ENCODE peak calls at places on chromosomes 12 and 14, in five cellular contexts. One of them, this sample, is unnamed.

GRCh38 chr12:48814313-48815280 is 3.7 kb upstream of the CACNB3 start:
- DNase-seq in HepG2: peak; percentile 42
- DNase-seq in H1: no peak
- DNase-seq in IMR-90: peak; percentile 75
- DNase-seq in K562: peak; percentile 94
- DNase-seq in this sample: peak; percentile 82

GRCh38 chr12:48717252-48717695 is 767 bp upstream of the CCNT1 start:
- DNase-seq in IMR-90: peak; percentile 4
- DNase-seq in HepG2: no peak
- DNase-seq in H1: no peak
- DNase-seq in K562: no peak
- DNase-seq in this sample: peak; percentile 27

GRCh38 chr12:62697893-62698292 is 231.3 kb downstream of the MON2 start:
- DNase-seq in H1: no peak
- DNase-seq in HepG2: no peak
- DNase-seq in K562: no peak
- DNase-seq in IMR-90: no peak
- DNase-seq in this sample: no peak

GRCh38 chr12:121719926-121720414 is 7.4 kb downstream of the TMEM120B start:
- DNase-seq in IMR-90: peak; percentile 93
- DNase-seq in H1: no peak
- DNase-seq in HepG2: no peak
- DNase-seq in K562: no peak
- DNase-seq in this sample: no peak

GRCh38 chr14:72104011-72104613 is 171.9 kb downstream of the RGS6 start:
- DNase-seq in HepG2: no peak
- DNase-seq in K562: peak; percentile 38
- DNase-seq in IMR-90: no peak
- DNase-seq in H1: peak; percentile 21
- DNase-seq in this sample: peak; percentile 5

GRCh38 chr14:86346818-86347384 is 817.0 kb downstream of the FLRT2 start:
- DNase-seq in H1: no peak
- DNase-seq in IMR-90: no peak
- DNase-seq in HepG2: no peak
- DNase-seq in K562: no peak
- DNase-seq in this sample: no peak

GRCh38 chr12:46370792-46371717 is 1.5 kb downstream of the SLC38A2 start:
- DNase-seq in IMR-90: peak; percentile 79
- DNase-seq in HepG2: peak; percentile 75
- DNase-seq in K562: peak; percentile 91
- DNase-seq in H1: no peak
- DNase-seq in this sample: peak; percentile 84

GRCh38 chr14:37198273-37198598 is 499 bp downstream of the MIPOL1 start:
- DNase-seq in K562: no peak
- DNase-seq in H1: no peak
- DNase-seq in IMR-90: no peak
- DNase-seq in HepG2: no peak
- DNase-seq in this sample: no peak

GRCh38 chr12:90100619-90101018 is 392.0 kb upstream of the ATP2B1 start:
- DNase-seq in H1: no peak
- DNase-seq in HepG2: no peak
- DNase-seq in IMR-90: no peak
- DNase-seq in K562: no peak
- DNase-seq in this sample: no peak

GRCh38 chr12:55797068-55797467 is 20.5 kb downstream of the SARNP start:
- DNase-seq in K562: peak; percentile 55
- DNase-seq in H1: no peak
- DNase-seq in HepG2: peak; percentile 51
- DNase-seq in IMR-90: peak; percentile 56
- DNase-seq in this sample: peak; percentile 65

GRCh38 chr12:68113644-68114043 is 45.9 kb downstream of the IFNG start:
- DNase-seq in HepG2: no peak
- DNase-seq in H1: no peak
- DNase-seq in K562: peak; percentile 18
- DNase-seq in IMR-90: no peak
- DNase-seq in this sample: peak; percentile 17

GRCh38 chr12:113162102-113163029 is 12.8 kb downstream of the CFAP73 start:
- DNase-seq in IMR-90: peak; percentile 50
- DNase-seq in H1: no peak
- DNase-seq in K562: peak; percentile 57
- DNase-seq in HepG2: no peak
- DNase-seq in this sample: no peak

GRCh38 chr14:105260826-105261438 is 12.6 kb downstream of the BTBD6 start:
- DNase-seq in HepG2: no peak
- DNase-seq in IMR-90: no peak
- DNase-seq in K562: no peak
- DNase-seq in H1: no peak
- DNase-seq in this sample: no peak

GRCh38 chr12:101604132-101604531 is 9.4 kb downstream of the MYBPC1 start:
- DNase-seq in K562: no peak
- DNase-seq in HepG2: peak; percentile 94
- DNase-seq in IMR-90: no peak
- DNase-seq in H1: no peak
- DNase-seq in this sample: no peak

GRCh38 chr12:107331912-107332311 is 238.6 kb upstream of the CRY1 start:
- DNase-seq in HepG2: no peak
- DNase-seq in IMR-90: no peak
- DNase-seq in K562: no peak
- DNase-seq in H1: no peak
- DNase-seq in this sample: no peak

GRCh38 chr14:39666386-39666785 is 234.2 kb upstream of the FBXO33 start:
- DNase-seq in IMR-90: no peak
- DNase-seq in H1: no peak
- DNase-seq in K562: no peak
- DNase-seq in HepG2: no peak
- DNase-seq in this sample: no peak

GRCh38 chr12:52155048-52155868 is 36.6 kb downstream of the KRT80 start:
- DNase-seq in K562: no peak
- DNase-seq in H1: no peak
- DNase-seq in HepG2: no peak
- DNase-seq in IMR-90: no peak
- DNase-seq in this sample: no peak

GRCh38 chr12:50353869-50354593 is 42.4 kb downstream of the FAM186A start:
- DNase-seq in IMR-90: peak; percentile 34
- DNase-seq in HepG2: no peak
- DNase-seq in K562: no peak
- DNase-seq in H1: no peak
- DNase-seq in this sample: no peak

DNA sequence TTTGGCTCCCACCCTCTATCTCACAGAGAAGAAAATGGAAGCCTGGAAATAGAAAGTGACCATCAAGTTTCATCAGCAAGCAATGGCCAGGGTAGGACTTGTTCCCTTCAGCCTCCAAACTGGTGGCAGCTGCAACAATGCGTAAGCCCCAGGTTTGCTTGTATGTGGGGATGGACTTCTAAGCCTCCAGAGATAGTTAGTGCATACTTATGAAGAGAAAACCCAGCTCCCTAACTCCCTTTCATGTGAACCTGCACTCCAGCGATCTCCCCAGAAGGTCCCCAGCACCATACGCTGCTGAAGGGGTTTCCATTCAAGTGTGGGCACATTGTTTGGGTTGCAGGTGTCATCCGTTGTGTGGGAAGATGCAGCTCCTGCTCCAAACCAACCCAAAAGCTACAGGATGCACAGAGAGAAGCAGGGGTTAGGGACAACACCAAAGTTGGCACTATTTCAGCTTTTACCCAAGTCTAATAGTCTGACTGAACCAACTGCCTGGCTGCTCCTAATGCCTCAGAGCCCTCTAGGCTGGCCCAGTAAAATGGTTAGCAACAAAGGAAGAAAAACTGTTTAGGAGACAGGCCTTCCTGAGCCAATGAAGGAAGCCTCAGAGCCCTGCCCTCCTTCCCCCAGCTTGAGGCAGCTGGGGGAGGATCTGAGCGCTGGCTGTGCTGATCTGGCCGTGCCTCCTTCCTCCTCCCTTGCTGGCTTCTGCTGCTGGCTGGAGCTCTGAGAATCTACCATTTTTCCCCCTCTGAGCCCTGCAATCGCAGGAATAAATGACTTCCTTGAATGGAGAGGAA is 12.3 kb downstream of the ZFP36L1 start:
- DNase-seq in H1: no peak
- DNase-seq in IMR-90: peak; percentile 62
- DNase-seq in K562: peak; percentile 71
- DNase-seq in HepG2: no peak
- DNase-seq in this sample: no peak
- H3K4me2 ChIP-seq in H1: no peak overlapping the region
- H3K4me2 ChIP-seq in IMR-90: peak overlapping the region; percentile 82
- H3K4me2 ChIP-seq in K562: peak overlapping the region; percentile 64
- H3K4me2 ChIP-seq in HepG2: peak overlapping the region; percentile 80
- H3K4me2 ChIP-seq in this sample: peak overlapping the region; percentile 66

GRCh38 chr12:76909290-76909689 is 30.5 kb upstream of the CSRP2 start:
- DNase-seq in HepG2: no peak
- DNase-seq in K562: no peak
- DNase-seq in H1: no peak
- DNase-seq in IMR-90: no peak
- DNase-seq in this sample: no peak
- TF ChIP-seq MAFK in HepG2: no peak
- TF ChIP-seq MAFK in K562: no peak
- TF ChIP-seq MAFK in H1: no peak
- TF ChIP-seq MAFK in IMR-90: no peak
- TF ChIP-seq MAFK in this sample: no peak

GRCh38 chr12:59500915-59501314 is 94.9 kb upstream of the SLC16A7 start:
- DNase-seq in HepG2: no peak
- DNase-seq in H1: no peak
- DNase-seq in K562: no peak
- DNase-seq in IMR-90: no peak
- DNase-seq in this sample: no peak
- TF ChIP-seq CEBPB in HepG2: no peak
- TF ChIP-seq CEBPB in H1: no peak
- TF ChIP-seq CEBPB in K562: no peak
- TF ChIP-seq CEBPB in IMR-90: no peak
- TF ChIP-seq CEBPB in this sample: no peak

DNA sequence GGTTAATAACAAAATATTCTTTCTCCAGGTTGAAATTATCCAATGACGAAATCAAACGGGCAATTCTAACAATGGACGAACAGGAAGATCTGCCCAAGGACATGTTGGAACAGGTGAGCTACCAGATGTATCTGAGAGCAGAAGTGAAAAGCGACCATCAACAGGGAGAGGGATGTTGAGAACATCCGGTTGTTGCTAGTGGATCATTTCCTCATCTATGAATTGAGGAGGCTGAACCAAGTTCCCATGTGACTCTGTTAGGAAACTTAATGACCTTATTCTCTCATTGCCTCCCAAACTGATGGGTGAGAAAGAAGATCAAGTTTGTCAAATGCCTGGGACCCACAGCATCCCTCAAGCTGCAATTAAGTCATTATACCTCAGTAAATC is 117.7 kb downstream of the GPR135 start:
- DNase-seq in K562: no peak
- DNase-seq in IMR-90: no peak
- DNase-seq in H1: no peak
- DNase-seq in HepG2: no peak
- DNase-seq in this sample: no peak
- H3K4me2 ChIP-seq in K562: no peak overlapping the region
- H3K4me2 ChIP-seq in IMR-90: no peak overlapping the region
- H3K4me2 ChIP-seq in H1: no peak overlapping the region
- H3K4me2 ChIP-seq in HepG2: no peak overlapping the region
- H3K4me2 ChIP-seq in this sample: no peak overlapping the region

DNA sequence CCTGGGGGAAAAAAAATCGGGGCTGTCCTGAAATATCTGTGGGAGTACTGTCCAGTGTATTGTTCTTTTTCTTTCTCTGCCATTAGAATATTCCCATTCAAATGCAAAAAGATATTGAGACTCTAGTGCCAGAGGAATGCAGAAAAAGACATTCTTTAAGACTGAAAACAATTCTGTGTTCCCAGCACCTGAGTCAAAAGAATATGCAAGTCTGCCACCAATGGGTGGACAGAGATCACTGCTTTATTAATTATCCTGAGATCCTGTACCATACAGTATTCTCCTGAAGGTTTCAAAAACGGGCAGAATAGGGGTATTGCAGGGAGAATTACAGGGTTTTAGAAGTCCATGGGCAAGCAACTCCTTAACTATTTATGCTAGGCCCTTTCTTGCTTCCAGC is 361.8 kb downstream of the C12orf50 start:
- DNase-seq in H1: no peak
- DNase-seq in K562: no peak
- DNase-seq in HepG2: no peak
- DNase-seq in IMR-90: peak; percentile 35
- DNase-seq in this sample: peak; percentile 55
- TF ChIP-seq MAFK in H1: no peak
- TF ChIP-seq MAFK in K562: no peak
- TF ChIP-seq MAFK in HepG2: no peak
- TF ChIP-seq MAFK in IMR-90: no peak
- TF ChIP-seq MAFK in this sample: no peak

DNA sequence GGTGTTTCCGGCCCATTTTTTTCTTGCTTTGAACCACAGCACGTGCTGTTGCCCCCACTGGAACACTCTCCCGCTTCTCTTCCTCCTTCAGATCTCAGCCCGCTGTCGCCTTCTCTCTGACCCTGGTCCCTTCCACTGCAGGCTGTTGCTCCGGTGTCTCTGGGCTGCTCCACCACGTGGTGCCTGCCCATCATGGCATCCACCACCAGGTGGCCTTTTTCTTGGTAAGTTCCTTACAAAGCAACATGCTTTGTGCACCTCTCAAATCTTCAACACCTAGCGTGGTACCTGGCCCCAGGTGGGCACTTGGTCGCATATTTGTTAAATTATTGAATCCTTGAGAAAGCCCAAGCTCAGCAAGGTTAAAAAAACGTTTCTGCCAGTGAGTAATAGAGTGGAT is 19.1 kb downstream of the TUNAR start:
- DNase-seq in H1: peak; percentile 34
- DNase-seq in IMR-90: no peak
- DNase-seq in HepG2: peak; percentile 18
- DNase-seq in K562: peak; percentile 29
- DNase-seq in this sample: peak; percentile 64
- TF ChIP-seq CEBPB in H1: no peak
- TF ChIP-seq CEBPB in IMR-90: no peak
- TF ChIP-seq CEBPB in HepG2: no peak
- TF ChIP-seq CEBPB in K562: no peak
- TF ChIP-seq CEBPB in this sample: no peak

GRCh38 chr12:104695453-104696148 is 238.9 kb downstream of the CHST11 start:
- DNase-seq in K562: no peak
- DNase-seq in HepG2: no peak
- DNase-seq in H1: no peak
- DNase-seq in IMR-90: peak; percentile 93
- DNase-seq in this sample: no peak
- H3K4me2 ChIP-seq in K562: no peak overlapping the region
- H3K4me2 ChIP-seq in HepG2: no peak overlapping the region
- H3K4me2 ChIP-seq in H1: no peak overlapping the region
- H3K4me2 ChIP-seq in IMR-90: peak overlapping the region; percentile 20
- H3K4me2 ChIP-seq in this sample: no peak overlapping the region

GRCh38 chr14:95180966-95181733 is 23.8 kb upstream of the DICER1 start:
- DNase-seq in HepG2: no peak
- DNase-seq in K562: no peak
- DNase-seq in IMR-90: no peak
- DNase-seq in H1: no peak
- DNase-seq in this sample: no peak
- TF ChIP-seq MAFK in HepG2: no peak
- TF ChIP-seq MAFK in K562: no peak
- TF ChIP-seq MAFK in IMR-90: no peak
- TF ChIP-seq MAFK in H1: no peak
- TF ChIP-seq MAFK in this sample: no peak

DNA sequence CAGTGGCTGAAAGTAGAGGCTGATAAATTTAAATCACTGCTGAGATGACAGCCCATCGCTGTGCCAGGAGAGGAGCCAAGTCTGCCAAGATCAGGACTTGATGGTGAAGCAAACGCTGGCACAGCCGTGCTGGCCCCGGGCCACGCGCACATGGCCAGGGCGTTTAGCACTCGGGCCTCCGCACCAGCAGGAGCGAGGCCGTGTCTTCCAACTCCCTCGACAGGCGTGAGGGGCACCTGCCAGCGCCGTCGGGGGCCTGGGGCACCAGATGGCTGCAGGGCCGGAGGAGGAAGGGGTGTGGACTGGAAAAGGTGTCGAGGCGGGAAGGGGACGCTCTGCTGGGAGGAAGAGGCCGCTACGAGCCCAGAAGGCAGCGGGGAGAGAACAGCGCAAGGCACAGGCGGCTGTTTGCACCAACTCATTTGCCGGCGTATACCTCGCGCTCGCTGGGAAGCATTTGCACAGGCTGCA is 29.6 kb downstream of the RIMBP2 start:
- DNase-seq in H1: no peak
- DNase-seq in IMR-90: no peak
- DNase-seq in K562: no peak
- DNase-seq in HepG2: no peak
- DNase-seq in this sample: no peak
- TF ChIP-seq CEBPB in H1: no peak
- TF ChIP-seq CEBPB in IMR-90: no peak
- TF ChIP-seq CEBPB in K562: no peak
- TF ChIP-seq CEBPB in HepG2: no peak
- TF ChIP-seq CEBPB in this sample: no peak